ENCODE peak calls at places on chromosome 5, in eight cellular contexts. G, L, E, X, P, O, R and B are unnamed samples.

GRCh38 chr5:163564321-163564924 is 59.0 kb downstream of the MAT2B start:
- DNase-seq in G (no peak), L (peak; percentile 39), E (peak; percentile 48), X (peak; percentile 32), P (peak; percentile 69), O (peak; percentile 66), R (peak; percentile 39), B (peak; percentile 53)

GRCh38 chr5:143680672-143681259 is 131.2 kb upstream of the HMHB1 start:
- DNase-seq in G (no peak), L (no peak), E (no peak), X (no peak), P (no peak), O (no peak), R (no peak), B (no peak)

GRCh38 chr5:154077692-154078091 is 38.9 kb downstream of the MFAP3 start:
- DNase-seq in G (no peak), L (no peak), E (no peak), X (no peak), P (peak; percentile 37), O (no peak), R (no peak), B (no peak)

GRCh38 chr5:90866333-90866732 is 307.7 kb downstream of the ADGRV1 start:
- DNase-seq in G (no peak), L (no peak), E (no peak), X (no peak), P (peak; percentile 38), O (no peak), R (no peak), B (peak; percentile 17)

GRCh38 chr5:172003750-172004149 is 2.7 kb downstream of the FBXW11 start:
- DNase-seq in G (no peak), L (no peak), E (no peak), X (no peak), P (no peak), O (no peak), R (no peak), B (no peak)

GRCh38 chr5:130720355-130720754 is 444.7 kb downstream of the HINT1 start:
- DNase-seq in G (no peak), L (no peak), E (no peak), X (no peak), P (peak; percentile 85), O (no peak), R (no peak), B (no peak)

GRCh38 chr5:151198861-151199260 is 25.0 kb downstream of the CCDC69 start:
- DNase-seq in G (no peak), L (no peak), E (no peak), X (no peak), P (no peak), O (no peak), R (no peak), B (no peak)

GRCh38 chr5:177303925-177304391 is 359 bp downstream of the PRELID1 start:
- DNase-seq in G (no peak), L (no peak), E (no peak), X (no peak), P (no peak), O (no peak), R (no peak), B (no peak)

GRCh38 chr5:59065551-59065950 is 482.7 kb downstream of the RAB3C start:
- DNase-seq in G (no peak), L (no peak), E (no peak), X (no peak), P (no peak), O (no peak), R (no peak), B (no peak)